ENCODE peak calls at places on chromosomes 5 and 9, in ten cellular contexts. J is brain microvascular endothelial cell; R is fibroblast of lung; A is AG10803; C is esophagus squamous epithelium; G is effector memory CD4-positive, alpha-beta T cell; W is uterus; F is neural progenitor cell; H is kidney; Z is left lung. B is an unnamed sample.

GRCh38 chr5:177607452-177608192 is 7.7 kb downstream of the B4GALT7 start:
- DNase-seq in H (peak; percentile 90), F (peak; percentile 90), A (peak; percentile 77), G (peak; percentile 23), Z (peak; percentile 90), W (peak; percentile 72), R (peak; percentile 85), C (no peak), J (peak; percentile 84), B (peak; percentile 87)

GRCh38 chr9:137534256-137535119 is 15.7 kb downstream of the PNPLA7 start:
- DNase-seq in Z (no peak), A (peak; percentile 60), G (no peak), R (peak; percentile 69), C (no peak), F (peak; percentile 52), W (no peak), H (no peak), J (peak; percentile 57), B (no peak)

GRCh38 chr5:65037845-65038815 is 269.4 kb downstream of the CWC27 start:
- DNase-seq in G (peak; percentile 5), R (no peak), H (no peak), F (peak; percentile 63), Z (no peak), J (no peak), A (no peak), W (no peak), C (no peak), B (no peak)

GRCh38 chr5:170439246-170439943 is 50.2 kb upstream of the KCNMB1 start:
- DNase-seq in H (no peak), G (no peak), W (no peak), A (no peak), J (no peak), R (no peak), Z (no peak), C (no peak), F (no peak), B (no peak)

GRCh38 chr9:117178596-117179111 is 236.2 kb downstream of the ASTN2 start:
- DNase-seq in C (no peak), A (no peak), G (no peak), J (no peak), F (peak; percentile 21), Z (no peak), W (no peak), R (no peak), H (no peak), B (no peak)

GRCh38 chr5:149938791-149939358 is 5.7 kb downstream of the PDE6A start:
- DNase-seq in R (peak; percentile 54), G (no peak), Z (no peak), W (no peak), J (peak; percentile 80), C (no peak), F (no peak), A (peak; percentile 82), H (no peak), B (no peak)

GRCh38 chr5:125409496-125410351 is 663.3 kb upstream of the ZNF608 start:
- DNase-seq in W (no peak), Z (no peak), G (no peak), J (no peak), A (no peak), H (no peak), R (peak; percentile 82), C (no peak), F (peak; percentile 92), B (no peak)

GRCh38 chr5:93790401-93790800 is 49.0 kb upstream of the POU5F2 start:
- DNase-seq in R (peak; percentile 87), F (no peak), J (peak; percentile 7), Z (no peak), A (peak; percentile 18), G (no peak), C (no peak), W (no peak), H (no peak), B (no peak)

GRCh38 chr5:124289122-124289521 is 457.3 kb downstream of the ZNF608 start:
- DNase-seq in H (no peak), F (no peak), W (no peak), R (no peak), G (no peak), C (no peak), J (no peak), Z (no peak), A (no peak), B (no peak)

GRCh38 chr5:14806452-14806851 is 65.1 kb downstream of the ANKH start:
- DNase-seq in R (peak; percentile 95), A (peak; percentile 85), C (no peak), Z (no peak), W (no peak), G (no peak), F (no peak), H (peak; percentile 77), J (peak; percentile 95), B (peak; percentile 65)

GRCh38 chr5:113255105-113255504 is 179.7 kb downstream of the TSSK1B start:
- DNase-seq in F (no peak), G (no peak), H (no peak), J (no peak), R (peak; percentile 34), A (peak; percentile 17), C (no peak), Z (no peak), W (no peak), B (no peak)

GRCh38 chr5:170315154-170315553 is 17.6 kb upstream of the LCP2 start:
- DNase-seq in Z (no peak), J (peak; percentile 27), G (no peak), A (no peak), R (no peak), C (no peak), W (peak; percentile 88), H (peak; percentile 89), F (peak; percentile 36), B (peak; percentile 89)

GRCh38 chr5:154367101-154367500 is 78.7 kb upstream of the SAP30L start:
- DNase-seq in R (peak; percentile 23), C (no peak), A (peak; percentile 39), J (peak; percentile 60), W (no peak), H (no peak), Z (no peak), F (no peak), G (no peak), B (no peak)

GRCh38 chr5:172902497-172903472 is 56.4 kb upstream of the RPL26L1 start:
- DNase-seq in G (no peak), J (peak; percentile 97), A (peak; percentile 96), W (peak; percentile 92), Z (peak; percentile 91), C (no peak), R (peak; percentile 89), F (peak; percentile 61), H (peak; percentile 94), B (no peak)

GRCh38 chr9:97615439-97616072 is 17.6 kb downstream of the TSTD2 start:
- DNase-seq in H (no peak), Z (no peak), W (peak; percentile 49), F (peak; percentile 72), R (peak; percentile 68), J (peak; percentile 52), G (peak; percentile 19), C (no peak), A (peak; percentile 66), B (no peak)

GRCh38 chr5:7871560-7872113 is 2.7 kb downstream of the MTRR start:
- DNase-seq in F (no peak), A (no peak), Z (no peak), J (no peak), G (no peak), C (no peak), R (no peak), H (no peak), W (no peak), B (no peak)

GRCh38 chr9:116416421-116416820 is 262.8 kb downstream of the PAPPA start:
- DNase-seq in R (no peak), J (no peak), Z (no peak), W (no peak), H (no peak), G (no peak), F (no peak), A (no peak), C (no peak), B (no peak)

GRCh38 chr9:72315089-72315509 is 49.9 kb downstream of the ZFAND5 start:
- DNase-seq in F (peak; percentile 9), C (no peak), R (peak; percentile 89), A (peak; percentile 80), G (no peak), J (no peak), H (peak; percentile 93), W (peak; percentile 52), Z (no peak), B (peak; percentile 82)
- H3K4me3 ChIP-seq in F (no peak overlapping the region), C (peak overlapping the region; percentile 6), R (peak overlapping the region; percentile 24), A (peak overlapping the region; percentile 27), G (no peak overlapping the region), J (no peak overlapping the region), H (peak overlapping the region; percentile 20), W (peak overlapping the region; percentile 18), Z (no peak overlapping the region), B (peak overlapping the region; percentile 19)

GRCh38 chr5:138873096-138873885 is 1.8 kb downstream of the LRRTM2 start:
- DNase-seq in W (no peak), F (no peak), R (no peak), H (no peak), G (no peak), A (no peak), J (no peak), C (no peak), Z (no peak), B (no peak)

GRCh38 chr5:138874771-138875628 is at the start of gene LRRTM2:
- DNase-seq in H (no peak), A (peak; percentile 72), G (no peak), J (peak; percentile 45), F (peak; percentile 25), R (peak; percentile 94), W (no peak), Z (no peak), C (no peak), B (no peak)

GRCh38 chr5:138876811-138877210 is 1.7 kb upstream of the LRRTM2 start:
- DNase-seq in H (no peak), A (no peak), Z (no peak), C (no peak), G (no peak), R (no peak), J (no peak), W (no peak), F (no peak), B (no peak)

GRCh38 chr5:138873886-138874200 is 1.3 kb downstream of the LRRTM2 start:
- DNase-seq in F (no peak), A (no peak), Z (no peak), G (no peak), C (no peak), R (no peak), H (no peak), J (no peak), W (no peak), B (no peak)

GRCh38 chr5:138874241-138874640 is 894 bp downstream of the LRRTM2 start:
- DNase-seq in Z (no peak), J (no peak), A (peak; percentile 3), W (no peak), F (no peak), R (peak; percentile 40), C (no peak), H (no peak), G (no peak), B (no peak)
- H3K4me3 ChIP-seq in Z (no peak overlapping the region), J (peak overlapping the region; percentile 20), A (peak overlapping the region; percentile 40), W (no peak overlapping the region), F (no peak overlapping the region), R (peak overlapping the region; percentile 68), C (no peak overlapping the region), H (no peak overlapping the region), G (no peak overlapping the region), B (no peak overlapping the region)

GRCh38 chr9:112503170-112503569 is 16.5 kb downstream of the KIAA1958 start:
- DNase-seq in R (peak; percentile 7), J (no peak), Z (peak; percentile 59), C (no peak), H (no peak), F (no peak), W (no peak), G (no peak), A (no peak), B (no peak)
- H3K4me3 ChIP-seq in R (no peak overlapping the region), J (no peak overlapping the region), Z (no peak overlapping the region), C (no peak overlapping the region), H (no peak overlapping the region), F (no peak overlapping the region), W (no peak overlapping the region), G (no peak overlapping the region), A (no peak overlapping the region), B (no peak overlapping the region)

GRCh38 chr5:139453683-139454567 is 8.6 kb downstream of the ECSCR start:
- DNase-seq in R (no peak), H (no peak), W (no peak), C (no peak), A (no peak), G (no peak), J (no peak), Z (no peak), F (no peak), B (peak; percentile 34)
- H3K4me3 ChIP-seq in R (no peak overlapping the region), H (no peak overlapping the region), W (no peak overlapping the region), C (no peak overlapping the region), A (no peak overlapping the region), G (no peak overlapping the region), J (no peak overlapping the region), Z (no peak overlapping the region), F (no peak overlapping the region), B (no peak overlapping the region)

B was measured in suprapubic skin.